ENCODE peak calls at places on chromosomes 12 and 14, in ten cellular contexts. V is sigmoid colon; O is astrocyte; B is small intestine; U is DND-41; X is naive thymus-derived CD4-positive, alpha-beta T cell; Z is cardiac muscle cell; C is mammary epithelial cell; H is body of pancreas; E is OCI-LY7. G is an unnamed sample. For H3K4me1, the result is how much of the 10 kb centered on the place peaks cover.

GRCh38 chr14:33589334-33589733 is 361.5 kb downstream of the EGLN3 start:
- DNase-seq in V (no peak), O (peak), B (peak), U (no peak), X (no peak), Z (no peak), C (peak), H (peak), E (no peak), G (no peak)

GRCh38 chr14:42673963-42674362 is 1067.3 kb downstream of the LRFN5 start:
- DNase-seq in V (no peak), O (no peak), B (no peak), U (no peak), X (no peak), Z (no peak), C (no peak), H (no peak), E (no peak), G (no peak)

GRCh38 chr14:95211721-95212504 is 54.6 kb upstream of the DICER1 start:
- DNase-seq in V (peak), O (no peak), B (no peak), U (no peak), X (no peak), Z (no peak), C (no peak), H (no peak), E (no peak), G (no peak)

GRCh38 chr12:121483950-121484349 is 84.0 kb downstream of the RNF34 start:
- DNase-seq in V (no peak), O (no peak), B (no peak), U (no peak), X (no peak), Z (no peak), C (no peak), H (no peak), E (no peak), G (no peak)

GRCh38 chr14:26448181-26448855 is 149.5 kb downstream of the NOVA1 start:
- DNase-seq in V (no peak), O (no peak), B (peak), U (no peak), X (no peak), Z (peak), C (no peak), H (no peak), E (no peak), G (no peak)

GRCh38 chr14:63504628-63505027 is 38.5 kb downstream of the PPP2R5E start:
- DNase-seq in V (no peak), O (no peak), B (no peak), U (no peak), X (no peak), Z (no peak), C (peak), H (no peak), E (no peak), G (no peak)

GRCh38 chr12:67966560-67966959 is 22.7 kb upstream of the IFNG-AS1 start:
- DNase-seq in V (no peak), O (no peak), B (no peak), U (no peak), X (no peak), Z (no peak), C (no peak), H (no peak), E (peak), G (no peak)

GRCh38 chr12:20194171-20194570 is 174.2 kb upstream of the PDE3A start:
- DNase-seq in V (no peak), O (peak), B (no peak), U (no peak), X (no peak), Z (peak), C (no peak), H (no peak), E (no peak), G (no peak)

GRCh38 chr12:28824849-28825248 is 324.2 kb upstream of the FAR2 start:
- DNase-seq in V (no peak), O (no peak), B (no peak), U (no peak), X (no peak), Z (no peak), C (no peak), H (no peak), E (no peak), G (no peak)

GRCh38 chr12:120290541-120291312 is 976 bp downstream of the RNU4-2 start:
- DNase-seq in V (peak), O (peak), B (peak), U (no peak), X (peak), Z (no peak), C (no peak), H (peak), E (no peak), G (peak)

GRCh38 chr14:67941456-67942018 is 122.0 kb downstream of the RAD51B start:
- DNase-seq in V (no peak), O (peak), B (no peak), U (no peak), X (no peak), Z (peak), C (no peak), H (no peak), E (no peak), G (no peak)

GRCh38 chr12:41436076-41436475 is 248.0 kb downstream of the PDZRN4 start:
- DNase-seq in V (no peak), O (no peak), B (no peak), U (no peak), X (no peak), Z (no peak), C (no peak), H (no peak), E (no peak), G (no peak)

GRCh38 chr14:49487238-49487637 is 98.9 kb downstream of the RPS29 start:
- DNase-seq in V (no peak), O (no peak), B (no peak), U (no peak), X (no peak), Z (no peak), C (no peak), H (no peak), E (no peak), G (no peak)

GRCh38 chr14:74952697-74953484 is 2.5 kb downstream of the PGF start:
- DNase-seq in V (no peak), O (no peak), B (no peak), U (no peak), X (no peak), Z (no peak), C (peak), H (no peak), E (no peak), G (no peak)

GRCh38 chr14:106044949-106045596 is 518.7 kb downstream of the TMEM121 start:
- DNase-seq in V (no peak), O (no peak), B (peak), U (peak), X (peak), Z (no peak), C (no peak), H (peak), E (no peak), G (no peak)

GRCh38 chr14:105477659-105478623 is 3.3 kb downstream of the CRIP2 start:
- DNase-seq in V (no peak), O (no peak), B (no peak), U (no peak), X (peak), Z (no peak), C (no peak), H (no peak), E (no peak), G (no peak)

GRCh38 chr14:28381656-28382055 is 384.9 kb upstream of the FOXG1 start:
- DNase-seq in V (no peak), O (peak), B (no peak), U (no peak), X (no peak), Z (no peak), C (no peak), H (no peak), E (no peak), G (no peak)

GRCh38 chr12:114311966-114312365 is 94.0 kb downstream of the TBX5 start:
- DNase-seq in V (no peak), O (peak), B (no peak), U (no peak), X (no peak), Z (no peak), C (no peak), H (no peak), E (no peak), G (no peak)

GRCh38 chr12:31589582-31589895 is 1.4 kb downstream of the DENND5B start:
- DNase-seq in V (no peak), O (no peak), B (no peak), U (no peak), X (no peak), Z (peak), C (no peak), H (no peak), E (peak), G (no peak)

GRCh38 chr14:37122919-37123639 is 49.3 kb downstream of the SLC25A21 start:
- DNase-seq in V (no peak), O (peak), B (no peak), U (no peak), X (no peak), Z (no peak), C (no peak), H (no peak), E (no peak), G (no peak)

GRCh38 chr12:6929806-6930452 is 2.2 kb downstream of the ATN1 start:
- DNase-seq in V (no peak), O (no peak), B (peak), U (no peak), X (no peak), Z (no peak), C (no peak), H (no peak), E (no peak), G (no peak)

GRCh38 chr14:90649557-90650135 is 166.6 kb downstream of the TTC7B start:
- DNase-seq in V (no peak), O (no peak), B (no peak), U (no peak), X (no peak), Z (no peak), C (no peak), H (no peak), E (no peak), G (no peak)

GRCh38 chr14:88791629-88792571 is 853 bp downstream of the EML5 start:
- DNase-seq in V (peak), O (no peak), B (no peak), U (no peak), X (no peak), Z (peak), C (peak), H (peak), E (peak), G (peak)

GRCh38 chr12:93569656-93570551 is 2.6 kb upstream of the SOCS2 start:
- DNase-seq in V (peak), O (peak), B (peak), U (peak), X (peak), Z (peak), C (peak), H (peak), E (peak), G (peak)

GRCh38 chr12:124661382-124661781 is 94.0 kb upstream of the NCOR2 start:
- DNase-seq in V (no peak), O (no peak), B (no peak), U (no peak), X (no peak), Z (no peak), C (no peak), H (no peak), E (no peak), G (no peak)

GRCh38 chr14:34649344-34649743 is 19.4 kb upstream of the SNX6 start:
- DNase-seq in V (no peak), O (peak), B (no peak), U (no peak), X (no peak), Z (no peak), C (peak), H (no peak), E (no peak), G (no peak)

GRCh38 chr12:96872946-96873345 is 34.1 kb upstream of the NEDD1 start:
- DNase-seq in V (no peak), O (no peak), B (no peak), U (no peak), X (no peak), Z (no peak), C (no peak), H (no peak), E (no peak), G (no peak)

GRCh38 chr12:32494676-32495075 is 95.3 kb downstream of the FGD4 start:
- DNase-seq in V (no peak), O (no peak), B (no peak), U (peak), X (no peak), Z (no peak), C (peak), H (no peak), E (peak), G (no peak)

GRCh38 chr12:86249856-86250255 is 6.3 kb downstream of the MGAT4C start:
- DNase-seq in V (no peak), O (peak), B (no peak), U (no peak), X (no peak), Z (no peak), C (no peak), H (no peak), E (no peak), G (no peak)

GRCh38 chr14:79511146-79511545 is 700.2 kb downstream of the DIO2 start:
- DNase-seq in V (no peak), O (peak), B (no peak), U (no peak), X (no peak), Z (no peak), C (no peak), H (no peak), E (no peak), G (no peak)

GRCh38 chr14:90522585-90523191 is 125.9 kb downstream of the CALM1 start:
- DNase-seq in V (peak), O (peak), B (peak), U (no peak), X (no peak), Z (no peak), C (no peak), H (peak), E (no peak), G (peak)

GRCh38 chr12:112978163-112979081 is at the start of gene OAS2:
- DNase-seq in V (peak), O (no peak), B (peak), U (peak), X (peak), Z (peak), C (peak), H (peak), E (peak), G (peak)

GRCh38 chr12:78403136-78403535 is 461.4 kb upstream of the SYT1 start:
- DNase-seq in V (no peak), O (peak), B (no peak), U (no peak), X (no peak), Z (no peak), C (peak), H (no peak), E (no peak), G (no peak)

GRCh38 chr14:72907886-72908285 is 14.0 kb upstream of the DPF3 start:
- DNase-seq in V (no peak), O (peak), B (peak), U (no peak), X (no peak), Z (no peak), C (peak), H (no peak), E (no peak), G (no peak)

GRCh38 chr12:88062464-88062863 is 33.3 kb upstream of the C12orf50 start:
- DNase-seq in V (no peak), O (no peak), B (no peak), U (no peak), X (no peak), Z (no peak), C (no peak), H (no peak), E (no peak), G (no peak)

GRCh38 chr14:21987937-21988336 is 314.3 kb upstream of the OR4E1 start:
- DNase-seq in V (no peak), O (no peak), B (no peak), U (peak), X (peak), Z (peak), C (peak), H (no peak), E (peak), G (no peak)

GRCh38 chr12:122691566-122691965 is 11.6 kb downstream of the HCAR2 start:
- DNase-seq in V (no peak), O (no peak), B (peak), U (no peak), X (no peak), Z (no peak), C (no peak), H (no peak), E (no peak), G (no peak)

GRCh38 chr12:13049816-13050215 is 5.6 kb downstream of the FAM234B start:
- DNase-seq in V (no peak), O (peak), B (no peak), U (no peak), X (no peak), Z (no peak), C (no peak), H (no peak), E (no peak), G (no peak)

DNA sequence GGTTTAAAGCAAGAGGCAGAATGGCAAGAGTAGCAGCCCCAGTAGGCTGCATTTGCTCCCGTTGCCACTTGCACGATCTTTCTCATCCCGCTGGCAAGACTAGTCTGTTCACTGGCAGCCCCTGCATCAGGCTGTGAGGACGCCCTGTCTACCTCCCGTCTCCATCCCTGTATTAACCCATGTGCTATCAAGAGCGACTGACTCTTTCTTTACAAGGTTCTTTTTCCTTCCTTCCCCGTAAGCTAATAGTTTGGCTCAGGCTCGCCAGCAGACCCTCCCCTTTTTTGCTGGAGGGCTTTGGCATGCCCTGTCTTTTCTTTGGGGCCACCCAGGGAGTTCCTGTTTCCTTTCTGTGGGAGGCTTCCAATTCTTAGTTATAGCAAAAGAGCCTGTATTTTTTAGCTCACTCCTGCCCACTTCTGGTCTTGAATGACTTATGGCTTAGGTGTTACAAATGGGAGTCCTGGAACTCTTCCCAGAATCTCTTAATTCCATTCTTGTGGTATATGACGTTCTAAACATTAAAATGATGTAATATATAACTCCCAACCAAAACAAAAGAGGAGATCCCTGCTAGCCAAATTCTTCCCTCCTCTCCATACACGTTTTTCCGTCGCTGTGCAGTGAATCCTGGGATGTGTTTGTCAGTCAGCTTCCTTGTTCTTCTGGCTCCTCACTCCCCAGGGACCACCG is 149.0 kb downstream of the PRKCH start:
- DNase-seq in V (no peak), O (peak), B (no peak), U (peak), X (no peak), Z (no peak), C (peak), H (no peak), E (no peak), G (peak)
- H3K27ac ChIP-seq in V (peak), O (peak), B (peak), U (peak), X (peak), Z (peak), C (peak), H (peak), E (peak), G (peak)

DNA sequence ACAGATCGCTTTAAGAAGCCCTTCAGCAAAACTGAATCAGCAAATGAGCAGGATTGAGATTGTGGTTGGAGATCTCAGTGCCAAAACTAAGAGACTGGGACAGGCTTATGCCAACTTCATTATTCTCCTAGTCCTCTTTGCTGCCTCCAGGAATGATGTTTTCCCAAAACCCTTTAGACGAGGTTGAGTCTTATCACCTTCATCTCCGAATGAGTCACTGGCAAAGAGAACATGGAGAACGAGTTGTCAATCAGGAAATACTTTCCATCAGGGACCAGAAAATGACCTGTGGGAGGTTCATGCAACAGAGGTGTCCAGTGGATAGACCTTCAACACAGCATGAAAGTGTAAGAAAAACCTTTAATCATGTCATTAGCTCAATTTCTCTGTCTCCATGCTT is 461.5 kb downstream of the RMST start:
- DNase-seq in V (no peak), O (no peak), B (no peak), U (no peak), X (no peak), Z (no peak), C (peak), H (no peak), E (no peak), G (no peak)
- H3K4me1 ChIP-seq in V (under half), O (under half), B (under half), U (under half), X (under half), Z (under half), C (under half), H (under half), E (under half), G (under half)

GRCh38 chr14:103679351-103679750 is 35.9 kb downstream of the XRCC3 start:
- DNase-seq in V (no peak), O (peak), B (peak), U (peak), X (peak), Z (peak), C (no peak), H (no peak), E (peak), G (no peak)
- H3K27ac ChIP-seq in V (no peak), O (no peak), B (no peak), U (no peak), X (no peak), Z (no peak), C (no peak), H (no peak), E (peak), G (no peak)

GRCh38 chr12:51900323-51900889 is 6.9 kb upstream of the ACVRL1 start:
- DNase-seq in V (peak), O (no peak), B (no peak), U (no peak), X (no peak), Z (no peak), C (no peak), H (no peak), E (no peak), G (no peak)
- H3K4me1 ChIP-seq in V (under half), O (under half), B (under half), U (under half), X (under half), Z (under half), C (under half), H (under half), E (under half), G (under half)

DNA sequence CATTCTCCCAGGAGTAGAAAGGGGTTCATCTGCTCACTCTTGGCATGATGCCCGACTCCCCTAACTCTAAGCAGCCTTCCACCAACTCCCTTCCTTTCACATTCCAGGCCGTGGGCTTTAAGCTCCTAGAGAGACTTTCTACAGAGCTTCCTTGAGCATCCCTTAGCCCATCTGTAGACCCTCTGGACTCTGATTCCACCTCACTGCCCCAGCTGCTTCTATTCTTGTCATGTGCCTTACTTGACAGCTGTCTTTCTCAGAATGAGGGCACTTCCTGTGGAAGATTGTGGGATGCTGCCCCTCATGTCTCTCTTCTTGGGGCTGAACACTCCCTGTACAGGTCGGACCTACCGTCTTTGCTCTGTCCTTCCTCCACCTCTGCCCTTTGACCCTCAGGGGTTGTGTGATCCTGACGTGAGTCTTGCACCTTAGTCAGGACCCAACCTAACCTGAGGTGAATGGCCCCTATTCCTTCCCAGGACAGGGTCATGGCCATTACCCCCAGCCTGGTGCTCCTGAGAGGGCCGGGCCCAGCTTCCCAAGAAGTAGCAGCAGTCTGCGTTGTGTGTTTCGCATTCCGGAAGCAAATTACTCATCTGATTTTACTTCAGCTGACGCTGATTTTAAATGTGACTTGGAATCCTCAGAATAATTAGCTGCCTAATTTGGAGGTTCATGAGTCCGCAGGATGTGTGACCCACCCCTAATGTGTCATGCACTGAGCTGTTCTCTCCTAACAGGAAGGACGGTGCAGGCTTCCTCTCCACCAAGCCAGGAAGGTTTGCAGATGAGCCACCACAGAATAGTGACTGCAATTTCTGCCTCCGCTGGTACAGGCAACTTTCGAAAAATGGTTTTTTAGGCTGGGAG is 2.7 kb upstream of the GALNT6 start:
- DNase-seq in V (no peak), O (peak), B (peak), U (peak), X (peak), Z (no peak), C (peak), H (no peak), E (no peak), G (no peak)
- H3K27ac ChIP-seq in V (no peak), O (peak), B (peak), U (peak), X (peak), Z (no peak), C (no peak), H (no peak), E (no peak), G (no peak)

GRCh38 chr14:59492419-59492818 is 8.1 kb downstream of the JKAMP start:
- DNase-seq in V (no peak), O (no peak), B (peak), U (no peak), X (no peak), Z (no peak), C (no peak), H (no peak), E (no peak), G (no peak)
- H3K4me1 ChIP-seq in V (under half), O (under half), B (under half), U (under half), X (under half), Z (under half), C (under half), H (under half), E (under half), G (under half)

G was measured in lung.